ENCODE peak calls at places on chromosomes 1 and 21, in five cellular contexts. N, J, K, O and B are unnamed samples.

GRCh38 chr1:223022641-223023473 is 120.2 kb downstream of the TLR5 start:
- DNase-seq in N (no peak), J (no peak), K (no peak), O (peak; percentile 74), B (no peak)

GRCh38 chr1:222370911-222371717 is 176.8 kb downstream of the HHIPL2 start:
- DNase-seq in N (no peak), J (peak; percentile 97), K (no peak), O (no peak), B (peak; percentile 85)

GRCh38 chr1:108502624-108503023 is 52.5 kb downstream of the NBPF6 start:
- DNase-seq in N (no peak), J (peak; percentile 15), K (no peak), O (no peak), B (peak; percentile 18)

GRCh38 chr1:116508984-116509980 is 61.5 kb downstream of the CD58 start:
- DNase-seq in N (no peak), J (peak; percentile 92), K (no peak), O (no peak), B (peak; percentile 94)

GRCh38 chr1:159922499-159923202 is 2.7 kb downstream of the TAGLN2 start:
- DNase-seq in N (no peak), J (no peak), K (peak; percentile 56), O (no peak), B (no peak)

GRCh38 chr21:42614811-42615342 is 38.5 kb upstream of the PDE9A start:
- DNase-seq in N (peak; percentile 7), J (no peak), K (no peak), O (no peak), B (peak; percentile 88)

GRCh38 chr1:62621907-62622306 is 24.6 kb downstream of the ANGPTL3 start:
- DNase-seq in N (no peak), J (peak; percentile 81), K (peak; percentile 20), O (no peak), B (peak; percentile 81)

GRCh38 chr21:42150458-42151085 is 68.4 kb upstream of the ABCG1 start:
- DNase-seq in N (no peak), J (no peak), K (no peak), O (no peak), B (no peak)

GRCh38 chr1:7621334-7622219 is 149.5 kb upstream of the VAMP3 start:
- DNase-seq in N (no peak), J (no peak), K (peak; percentile 31), O (no peak), B (no peak)

GRCh38 chr1:31760901-31761470 is 3.2 kb downstream of the ADGRB2 start:
- DNase-seq in N (peak; percentile 66), J (peak; percentile 56), K (peak; percentile 61), O (peak; percentile 62), B (peak; percentile 50)

GRCh38 chr1:36990928-36991327 is 43.4 kb downstream of the GRIK3 start:
- DNase-seq in N (no peak), J (no peak), K (no peak), O (no peak), B (no peak)

GRCh38 chr1:186648606-186649005 is 31.6 kb downstream of the PTGS2 start:
- DNase-seq in N (no peak), J (no peak), K (no peak), O (no peak), B (no peak)

GRCh38 chr1:219902951-219903350 is 25.4 kb downstream of the SLC30A10 start:
- DNase-seq in N (no peak), J (no peak), K (no peak), O (no peak), B (no peak)

GRCh38 chr1:224582041-224582440 is 34.1 kb upstream of the CNIH3 start:
- DNase-seq in N (no peak), J (no peak), K (no peak), O (no peak), B (no peak)

GRCh38 chr1:20448626-20449215 is 37.3 kb downstream of the CAMK2N1 start:
- DNase-seq in N (no peak), J (no peak), K (no peak), O (no peak), B (no peak)

GRCh38 chr1:151065089-151065645 is 5.0 kb downstream of the MLLT11 start:
- DNase-seq in N (no peak), J (no peak), K (no peak), O (no peak), B (no peak)

GRCh38 chr1:236206548-236206947 is 64.2 kb downstream of the GPR137B start:
- DNase-seq in N (no peak), J (no peak), K (peak; percentile 16), O (no peak), B (no peak)

GRCh38 chr1:47710075-47711071 is 272.5 kb downstream of the FOXD2 start:
- DNase-seq in N (peak; percentile 45), J (peak; percentile 42), K (peak; percentile 80), O (peak; percentile 60), B (peak; percentile 41)

GRCh38 chr1:82284213-82284612 is 483.5 kb downstream of the ADGRL2 start:
- DNase-seq in N (no peak), J (no peak), K (no peak), O (no peak), B (no peak)

GRCh38 chr1:226882187-226882586 is 11.8 kb downstream of the PSEN2 start:
- DNase-seq in N (no peak), J (no peak), K (no peak), O (no peak), B (no peak)

GRCh38 chr1:24770891-24771290 is 25.6 kb downstream of the CLIC4 start:
- DNase-seq in N (no peak), J (peak; percentile 51), K (no peak), O (no peak), B (no peak)

GRCh38 chr1:167270230-167270817 is 49.6 kb downstream of the POU2F1 start:
- DNase-seq in N (no peak), J (no peak), K (no peak), O (no peak), B (no peak)

GRCh38 chr1:18907914-18908845 is 5.8 kb upstream of the ALDH4A1 start:
- DNase-seq in N (no peak), J (no peak), K (no peak), O (no peak), B (no peak)

GRCh38 chr21:41784456-41785102 is 17.7 kb upstream of the RIPK4 start:
- DNase-seq in N (no peak), J (no peak), K (no peak), O (no peak), B (no peak)